ENCODE peak calls at places on chromosomes 6 and 20, in nine cellular contexts. One of them, this sample, is unnamed.

GRCh38 chr6:25601797-25602679 is 50.0 kb upstream of the SCGN start:
- DNase-seq in cardiac muscle cell: peak
- DNase-seq in NCI-H2029: peak
- DNase-seq in colonic mucosa: no peak
- DNase-seq in HS-27A: peak
- DNase-seq in HS-5: peak
- DNase-seq in NCI-H1105 treated with DMSO at 0.1 percent for 48 hours: peak
- DNase-seq in tibial artery: no peak
- DNase-seq in T-helper 17 cell: no peak
- DNase-seq in this sample: no peak

GRCh38 chr6:116764557-116764960 is 960 bp downstream of the FAM162B start:
- DNase-seq in HS-5: no peak
- DNase-seq in HS-27A: no peak
- DNase-seq in colonic mucosa: no peak
- DNase-seq in tibial artery: no peak
- DNase-seq in NCI-H2029: no peak
- DNase-seq in T-helper 17 cell: no peak
- DNase-seq in NCI-H1105 treated with DMSO at 0.1 percent for 48 hours: no peak
- DNase-seq in cardiac muscle cell: no peak
- DNase-seq in this sample: no peak

GRCh38 chr6:145025488-145025887 is 709.8 kb downstream of the EPM2A start:
- DNase-seq in NCI-H1105 treated with DMSO at 0.1 percent for 48 hours: no peak
- DNase-seq in T-helper 17 cell: no peak
- DNase-seq in colonic mucosa: no peak
- DNase-seq in cardiac muscle cell: no peak
- DNase-seq in NCI-H2029: peak
- DNase-seq in HS-27A: no peak
- DNase-seq in HS-5: no peak
- DNase-seq in tibial artery: no peak
- DNase-seq in this sample: no peak

GRCh38 chr6:31067881-31068737 is 44.3 kb downstream of the C6orf15 start:
- DNase-seq in colonic mucosa: no peak
- DNase-seq in HS-27A: no peak
- DNase-seq in NCI-H2029: no peak
- DNase-seq in cardiac muscle cell: no peak
- DNase-seq in tibial artery: no peak
- DNase-seq in HS-5: no peak
- DNase-seq in NCI-H1105 treated with DMSO at 0.1 percent for 48 hours: no peak
- DNase-seq in T-helper 17 cell: no peak
- DNase-seq in this sample: no peak

GRCh38 chr6:156953478-156954146 is 176.4 kb downstream of the ARID1B start:
- DNase-seq in NCI-H1105 treated with DMSO at 0.1 percent for 48 hours: peak
- DNase-seq in HS-27A: peak
- DNase-seq in cardiac muscle cell: peak
- DNase-seq in colonic mucosa: no peak
- DNase-seq in T-helper 17 cell: peak
- DNase-seq in HS-5: peak
- DNase-seq in NCI-H2029: peak
- DNase-seq in tibial artery: no peak
- DNase-seq in this sample: peak

GRCh38 chr6:47073125-47074110 is 31.3 kb upstream of the ADGRF1 start:
- DNase-seq in colonic mucosa: no peak
- DNase-seq in NCI-H2029: no peak
- DNase-seq in cardiac muscle cell: no peak
- DNase-seq in HS-5: no peak
- DNase-seq in NCI-H1105 treated with DMSO at 0.1 percent for 48 hours: no peak
- DNase-seq in tibial artery: no peak
- DNase-seq in HS-27A: no peak
- DNase-seq in T-helper 17 cell: no peak
- DNase-seq in this sample: no peak

GRCh38 chr6:12313992-12314589 is 23.9 kb downstream of the EDN1 start:
- DNase-seq in HS-27A: no peak
- DNase-seq in NCI-H1105 treated with DMSO at 0.1 percent for 48 hours: no peak
- DNase-seq in cardiac muscle cell: no peak
- DNase-seq in NCI-H2029: peak
- DNase-seq in HS-5: no peak
- DNase-seq in T-helper 17 cell: no peak
- DNase-seq in colonic mucosa: peak
- DNase-seq in tibial artery: no peak
- DNase-seq in this sample: no peak

GRCh38 chr6:2795960-2796359 is 30.8 kb downstream of the WRNIP1 start:
- DNase-seq in NCI-H1105 treated with DMSO at 0.1 percent for 48 hours: no peak
- DNase-seq in HS-5: no peak
- DNase-seq in NCI-H2029: no peak
- DNase-seq in tibial artery: no peak
- DNase-seq in HS-27A: no peak
- DNase-seq in colonic mucosa: no peak
- DNase-seq in cardiac muscle cell: no peak
- DNase-seq in T-helper 17 cell: no peak
- DNase-seq in this sample: no peak

GRCh38 chr6:63844287-63844686 is 208.7 kb downstream of the PHF3 start:
- DNase-seq in tibial artery: no peak
- DNase-seq in colonic mucosa: no peak
- DNase-seq in NCI-H2029: no peak
- DNase-seq in NCI-H1105 treated with DMSO at 0.1 percent for 48 hours: no peak
- DNase-seq in HS-27A: no peak
- DNase-seq in T-helper 17 cell: no peak
- DNase-seq in cardiac muscle cell: peak
- DNase-seq in HS-5: no peak
- DNase-seq in this sample: no peak

GRCh38 chr6:111057074-111057752 is 30.1 kb upstream of the SLC16A10 start:
- DNase-seq in T-helper 17 cell: no peak
- DNase-seq in tibial artery: no peak
- DNase-seq in HS-5: no peak
- DNase-seq in HS-27A: peak
- DNase-seq in cardiac muscle cell: peak
- DNase-seq in colonic mucosa: no peak
- DNase-seq in NCI-H1105 treated with DMSO at 0.1 percent for 48 hours: peak
- DNase-seq in NCI-H2029: peak
- DNase-seq in this sample: no peak

GRCh38 chr20:62162765-62163484 is 19.4 kb downstream of the SS18L1 start:
- DNase-seq in tibial artery: no peak
- DNase-seq in HS-5: no peak
- DNase-seq in HS-27A: no peak
- DNase-seq in NCI-H2029: no peak
- DNase-seq in T-helper 17 cell: no peak
- DNase-seq in cardiac muscle cell: no peak
- DNase-seq in NCI-H1105 treated with DMSO at 0.1 percent for 48 hours: no peak
- DNase-seq in colonic mucosa: no peak
- DNase-seq in this sample: no peak

GRCh38 chr6:90701146-90701781 is 114.4 kb upstream of the MAP3K7 start:
- DNase-seq in NCI-H1105 treated with DMSO at 0.1 percent for 48 hours: no peak
- DNase-seq in NCI-H2029: no peak
- DNase-seq in cardiac muscle cell: no peak
- DNase-seq in HS-27A: no peak
- DNase-seq in HS-5: no peak
- DNase-seq in T-helper 17 cell: no peak
- DNase-seq in colonic mucosa: no peak
- DNase-seq in tibial artery: no peak
- DNase-seq in this sample: no peak

GRCh38 chr6:26056583-26057350 is 30.5 kb upstream of the HFE start:
- DNase-seq in T-helper 17 cell: no peak
- DNase-seq in HS-27A: peak
- DNase-seq in NCI-H1105 treated with DMSO at 0.1 percent for 48 hours: peak
- DNase-seq in colonic mucosa: peak
- DNase-seq in cardiac muscle cell: peak
- DNase-seq in HS-5: peak
- DNase-seq in tibial artery: no peak
- DNase-seq in NCI-H2029: peak
- DNase-seq in this sample: no peak

GRCh38 chr6:76330031-76330430 is 257.6 kb upstream of the IMPG1 start:
- DNase-seq in HS-5: no peak
- DNase-seq in HS-27A: no peak
- DNase-seq in NCI-H1105 treated with DMSO at 0.1 percent for 48 hours: no peak
- DNase-seq in tibial artery: no peak
- DNase-seq in T-helper 17 cell: no peak
- DNase-seq in colonic mucosa: no peak
- DNase-seq in NCI-H2029: no peak
- DNase-seq in cardiac muscle cell: no peak
- DNase-seq in this sample: no peak

GRCh38 chr20:36941403-36941835 is 10.1 kb downstream of the SAMHD1 start:
- DNase-seq in cardiac muscle cell: peak
- DNase-seq in HS-5: no peak
- DNase-seq in NCI-H2029: no peak
- DNase-seq in HS-27A: no peak
- DNase-seq in T-helper 17 cell: no peak
- DNase-seq in tibial artery: no peak
- DNase-seq in NCI-H1105 treated with DMSO at 0.1 percent for 48 hours: no peak
- DNase-seq in colonic mucosa: no peak
- DNase-seq in this sample: no peak

GRCh38 chr6:111813247-111814162 is 59.7 kb downstream of the FYN start:
- DNase-seq in tibial artery: no peak
- DNase-seq in HS-27A: peak
- DNase-seq in NCI-H1105 treated with DMSO at 0.1 percent for 48 hours: no peak
- DNase-seq in cardiac muscle cell: no peak
- DNase-seq in NCI-H2029: no peak
- DNase-seq in colonic mucosa: no peak
- DNase-seq in T-helper 17 cell: no peak
- DNase-seq in HS-5: peak
- DNase-seq in this sample: no peak

This sample was measured in heart right ventricle.